ENCODE peak calls at places on chromosomes 2 and 18, in ten cellular contexts. U is BJ; Z is LNCaP clone FGC; K is right cardiac atrium; N is coronary artery; M is brain microvascular endothelial cell; D is GM12865; X is Panc1; O is CD8-positive, alpha-beta memory T cell; H is aorta. R is an unnamed sample.

GRCh38 chr2:48343571-48344440 is 186.1 kb upstream of the STON1 start:
- DNase-seq in U (peak; percentile 33), Z (peak; percentile 52), K (no peak), N (no peak), M (peak; percentile 71), D (peak; percentile 9), X (peak; percentile 60), O (no peak), H (no peak), R (peak; percentile 58)

GRCh38 chr2:215391531-215391930 is 44.3 kb downstream of the FN1 start:
- DNase-seq in U (no peak), Z (no peak), K (no peak), N (no peak), M (no peak), D (no peak), X (no peak), O (no peak), H (no peak), R (no peak)

GRCh38 chr2:134335601-134336000 is 81.7 kb downstream of the MGAT5 start:
- DNase-seq in U (no peak), Z (no peak), K (no peak), N (no peak), M (no peak), D (no peak), X (no peak), O (no peak), H (no peak), R (no peak)

GRCh38 chr18:69659142-69659651 is 258.5 kb downstream of the DOK6 start:
- DNase-seq in U (no peak), Z (no peak), K (no peak), N (no peak), M (no peak), D (no peak), X (no peak), O (no peak), H (no peak), R (no peak)

GRCh38 chr2:146661494-146662096 is 1183.2 kb upstream of the ACVR2A start:
- DNase-seq in U (no peak), Z (no peak), K (no peak), N (no peak), M (no peak), D (peak; percentile 16), X (peak; percentile 8), O (no peak), H (no peak), R (peak; percentile 16)

GRCh38 chr2:16152928-16153753 is 212.8 kb downstream of the MYCN start:
- DNase-seq in U (no peak), Z (no peak), K (no peak), N (no peak), M (no peak), D (no peak), X (no peak), O (no peak), H (no peak), R (no peak)

GRCh38 chr2:182432051-182432450 is 5.2 kb upstream of the PDE1A start:
- DNase-seq in U (no peak), Z (no peak), K (no peak), N (no peak), M (no peak), D (no peak), X (no peak), O (no peak), H (no peak), R (no peak)

GRCh38 chr2:10283106-10284062 is 19.3 kb upstream of the HPCAL1 start:
- DNase-seq in U (peak; percentile 65), Z (no peak), K (no peak), N (no peak), M (peak; percentile 70), D (no peak), X (peak; percentile 86), O (no peak), H (peak; percentile 68), R (peak; percentile 60)

GRCh38 chr2:191304939-191305875 is 60.0 kb downstream of the MYO1B start:
- DNase-seq in U (peak; percentile 67), Z (peak; percentile 39), K (peak; percentile 93), N (peak; percentile 79), M (no peak), D (no peak), X (no peak), O (no peak), H (peak; percentile 58), R (peak; percentile 91)

GRCh38 chr2:230796280-230796862 is 68.4 kb upstream of the ITM2C start:
- DNase-seq in U (no peak), Z (peak; percentile 72), K (no peak), N (no peak), M (peak; percentile 74), D (no peak), X (no peak), O (no peak), H (no peak), R (no peak)

GRCh38 chr2:62826141-62826540 is 120.6 kb downstream of the EHBP1 start:
- DNase-seq in U (peak; percentile 13), Z (no peak), K (no peak), N (no peak), M (no peak), D (no peak), X (no peak), O (no peak), H (no peak), R (no peak)

GRCh38 chr2:155315768-155316167 is 617.3 kb downstream of the KCNJ3 start:
- DNase-seq in U (no peak), Z (no peak), K (no peak), N (no peak), M (no peak), D (no peak), X (no peak), O (no peak), H (no peak), R (no peak)

GRCh38 chr2:105843797-105844374 is 99.2 kb downstream of the NCK2 start:
- DNase-seq in U (no peak), Z (no peak), K (no peak), N (no peak), M (no peak), D (no peak), X (no peak), O (no peak), H (no peak), R (no peak)

GRCh38 chr2:20578895-20579825 is 71.7 kb downstream of the HS1BP3 start:
- DNase-seq in U (peak; percentile 85), Z (no peak), K (peak; percentile 88), N (peak; percentile 92), M (peak; percentile 99), D (peak; percentile 92), X (no peak), O (no peak), H (peak; percentile 90), R (peak; percentile 96)

GRCh38 chr2:101706121-101706818 is 8.8 kb downstream of the MAP4K4 start:
- DNase-seq in U (no peak), Z (no peak), K (no peak), N (no peak), M (no peak), D (no peak), X (no peak), O (no peak), H (no peak), R (no peak)
- H3K4me3 ChIP-seq in U (no peak overlapping the region), Z (no peak overlapping the region), K (no peak overlapping the region), N (no peak overlapping the region), M (no peak overlapping the region), D (no peak overlapping the region), X (no peak overlapping the region), O (peak overlapping the region; percentile 18), H (no peak overlapping the region), R (no peak overlapping the region)

GRCh38 chr2:85852979-85853498 is 35.8 kb downstream of the ST3GAL5 start:
- DNase-seq in U (no peak), Z (no peak), K (peak; percentile 72), N (no peak), M (no peak), D (peak; percentile 87), X (no peak), O (peak; percentile 75), H (peak; percentile 67), R (no peak)
- H3K4me3 ChIP-seq in U (no peak overlapping the region), Z (no peak overlapping the region), K (no peak overlapping the region), N (no peak overlapping the region), M (no peak overlapping the region), D (peak overlapping the region; percentile 38), X (no peak overlapping the region), O (peak overlapping the region; percentile 60), H (no peak overlapping the region), R (no peak overlapping the region)

DNA sequence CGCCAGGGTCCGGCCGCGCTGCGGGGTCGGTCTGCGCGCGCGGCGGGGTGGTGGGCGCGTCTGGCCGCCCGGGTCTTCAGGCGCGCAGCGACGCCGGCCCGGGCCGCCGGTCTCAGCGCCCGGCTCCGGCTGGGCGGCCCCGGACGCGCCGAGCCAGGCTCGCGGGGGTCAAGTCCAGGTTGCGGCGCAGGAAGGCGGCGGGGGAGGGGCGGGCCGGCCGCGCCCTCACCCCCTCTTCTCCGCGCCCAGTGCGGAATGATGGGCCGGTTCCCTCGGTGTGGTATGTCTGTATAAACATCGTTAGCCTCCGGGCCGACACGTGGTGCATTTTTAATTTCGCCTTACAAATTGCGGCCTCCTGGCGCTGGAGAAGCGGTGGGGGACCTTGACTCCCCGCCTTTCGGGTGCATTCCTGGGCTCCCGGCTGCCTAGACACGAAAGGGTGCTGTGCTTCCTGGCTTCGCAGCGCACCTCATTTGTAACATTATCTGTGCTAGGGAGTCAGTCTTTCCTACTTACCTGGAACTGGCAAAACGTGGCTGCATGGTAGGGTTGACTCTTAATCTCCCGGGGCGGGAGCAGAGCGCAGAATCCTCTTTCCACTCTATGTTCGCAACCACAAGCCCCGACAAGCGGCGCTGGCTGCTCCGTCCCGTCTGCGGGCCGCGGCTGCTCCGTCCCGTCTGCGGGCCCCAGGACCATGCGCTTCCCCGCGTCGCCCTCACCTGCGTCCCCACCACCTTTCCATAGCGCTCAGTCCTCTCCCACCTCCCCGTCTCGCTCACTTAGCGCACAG is 69.0 kb downstream of the CTAGE1 start:
- DNase-seq in U (no peak), Z (no peak), K (peak; percentile 95), N (peak; percentile 86), M (peak; percentile 74), D (no peak), X (no peak), O (no peak), H (peak; percentile 73), R (no peak)
- H3K4me3 ChIP-seq in U (peak overlapping the region; percentile 28), Z (no peak overlapping the region), K (peak overlapping the region; percentile 77), N (peak overlapping the region; percentile 72), M (peak overlapping the region; percentile 59), D (no peak overlapping the region), X (peak overlapping the region; percentile 11), O (peak overlapping the region; percentile 52), H (peak overlapping the region; percentile 48), R (peak overlapping the region; percentile 40)

GRCh38 chr2:28399289-28399688 is 6.6 kb downstream of the FOSL2 start:
- DNase-seq in U (no peak), Z (no peak), K (peak; percentile 6), N (no peak), M (no peak), D (no peak), X (no peak), O (no peak), H (no peak), R (no peak)

GRCh38 chr2:28398101-28398834 is 5.6 kb downstream of the FOSL2 start:
- DNase-seq in U (no peak), Z (no peak), K (peak; percentile 81), N (no peak), M (peak; percentile 38), D (no peak), X (no peak), O (no peak), H (peak; percentile 70), R (peak; percentile 42)

GRCh38 chr2:28395334-28396061 is 2.8 kb downstream of the FOSL2 start:
- DNase-seq in U (no peak), Z (no peak), K (peak; percentile 82), N (peak; percentile 85), M (no peak), D (no peak), X (no peak), O (no peak), H (peak; percentile 77), R (no peak)

GRCh38 chr2:28394997-28395333 is 2.3 kb downstream of the FOSL2 start:
- DNase-seq in U (no peak), Z (no peak), K (no peak), N (no peak), M (no peak), D (no peak), X (no peak), O (no peak), H (no peak), R (no peak)

GRCh38 chr2:28397043-28397381 is 4.4 kb downstream of the FOSL2 start:
- DNase-seq in U (no peak), Z (no peak), K (no peak), N (no peak), M (no peak), D (no peak), X (no peak), O (no peak), H (no peak), R (no peak)
- H3K4me3 ChIP-seq in U (peak overlapping the region; percentile 97), Z (no peak overlapping the region), K (peak overlapping the region; percentile 83), N (peak overlapping the region; percentile 83), M (peak overlapping the region; percentile 93), D (no peak overlapping the region), X (no peak overlapping the region), O (no peak overlapping the region), H (peak overlapping the region; percentile 15), R (peak overlapping the region; percentile 67)

R was measured in skeletal muscle cell.